ENCODE peak calls at places on chromosomes 6 and 20, in ten cellular contexts. M is HCT116; B is substantia nigra; W is uterus; K is naive thymus-derived CD4-positive, alpha-beta T cell; A is CD8-positive, alpha-beta T cell; X is right lobe of liver; C is ovary; J is fibroblast of lung; F is heart right ventricle. O is an unnamed sample.

GRCh38 chr6:4130357-4130987 is 4.9 kb downstream of the ECI2 start:
- DNase-seq in M (no peak), B (no peak), W (no peak), K (no peak), A (no peak), X (peak; percentile 75), C (no peak), J (no peak), F (no peak), O (no peak)

GRCh38 chr6:160138839-160139419 is 17.3 kb downstream of the SLC22A1 start:
- DNase-seq in M (no peak), B (no peak), W (no peak), K (no peak), A (no peak), X (no peak), C (no peak), J (no peak), F (no peak), O (no peak)

GRCh38 chr20:10658051-10658823 is 15.6 kb downstream of the JAG1 start:
- DNase-seq in M (no peak), B (no peak), W (peak; percentile 10), K (no peak), A (no peak), X (no peak), C (no peak), J (no peak), F (no peak), O (no peak)

GRCh38 chr6:99416892-99417767 is 8.0 kb downstream of the PNISR start:
- DNase-seq in M (no peak), B (no peak), W (no peak), K (no peak), A (no peak), X (no peak), C (no peak), J (no peak), F (no peak), O (no peak)

GRCh38 chr6:85273870-85274269 is 176.0 kb upstream of the NT5E start:
- DNase-seq in M (no peak), B (no peak), W (no peak), K (no peak), A (no peak), X (no peak), C (no peak), J (no peak), F (no peak), O (no peak)

GRCh38 chr6:54503144-54503543 is 194.9 kb downstream of the TINAG start:
- DNase-seq in M (no peak), B (no peak), W (no peak), K (no peak), A (no peak), X (no peak), C (no peak), J (no peak), F (no peak), O (no peak)

GRCh38 chr6:85476532-85476931 is 26.6 kb downstream of the NT5E start:
- DNase-seq in M (no peak), B (no peak), W (no peak), K (no peak), A (no peak), X (no peak), C (no peak), J (no peak), F (no peak), O (no peak)

GRCh38 chr6:40755046-40755681 is 168.0 kb upstream of the LRFN2 start:
- DNase-seq in M (no peak), B (no peak), W (peak; percentile 74), K (no peak), A (no peak), X (no peak), C (no peak), J (peak; percentile 67), F (no peak), O (no peak)

GRCh38 chr6:97014595-97014994 is 90.1 kb downstream of the KLHL32 start:
- DNase-seq in M (no peak), B (no peak), W (no peak), K (no peak), A (no peak), X (no peak), C (no peak), J (no peak), F (no peak), O (no peak)

GRCh38 chr6:107988570-107988969 is 30.6 kb upstream of the SEC63 start:
- DNase-seq in M (no peak), B (no peak), W (no peak), K (no peak), A (no peak), X (no peak), C (no peak), J (no peak), F (no peak), O (no peak)

GRCh38 chr6:14001329-14002012 is 76.7 kb downstream of the RNF182 start:
- DNase-seq in M (peak; percentile 95), B (no peak), W (peak; percentile 30), K (no peak), A (no peak), X (no peak), C (no peak), J (peak; percentile 100), F (no peak), O (no peak)

GRCh38 chr6:35047265-35048011 is 93.7 kb downstream of the TCP11 start:
- DNase-seq in M (no peak), B (no peak), W (no peak), K (no peak), A (no peak), X (no peak), C (no peak), J (peak; percentile 66), F (no peak), O (no peak)

GRCh38 chr6:35048031-35048613 is 93.0 kb downstream of the TCP11 start:
- DNase-seq in M (no peak), B (peak; percentile 79), W (no peak), K (no peak), A (no peak), X (no peak), C (no peak), J (peak; percentile 28), F (no peak), O (no peak)

GRCh38 chr6:35048631-35049083 is 92.5 kb downstream of the TCP11 start:
- DNase-seq in M (no peak), B (peak; percentile 79), W (no peak), K (peak; percentile 44), A (peak; percentile 53), X (peak; percentile 52), C (peak; percentile 41), J (peak; percentile 87), F (no peak), O (peak; percentile 58)

GRCh38 chr6:35046098-35046497 is 95.0 kb downstream of the TCP11 start:
- DNase-seq in M (no peak), B (no peak), W (no peak), K (no peak), A (no peak), X (no peak), C (no peak), J (no peak), F (no peak), O (no peak)

DNA sequence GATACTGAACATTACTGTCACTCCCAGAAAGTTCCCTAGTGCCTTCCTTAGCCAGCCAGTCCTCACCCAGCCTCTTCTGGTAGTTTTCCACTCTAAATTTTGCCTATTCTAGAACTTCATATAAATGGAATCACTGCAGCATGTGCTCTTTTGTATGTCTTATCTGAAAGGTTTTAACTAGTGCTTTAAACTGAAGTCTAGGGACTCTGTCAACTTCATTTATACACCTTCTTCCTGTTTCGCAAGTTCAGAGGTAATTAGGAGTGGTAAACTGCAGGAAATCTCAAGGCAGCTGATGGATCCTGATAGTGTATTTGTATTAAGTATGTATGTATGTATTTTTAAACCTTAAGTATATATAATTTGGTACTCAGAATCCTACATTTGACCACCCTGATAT is 94.3 kb downstream of the TCP11 start:
- DNase-seq in M (no peak), B (no peak), W (no peak), K (no peak), A (no peak), X (no peak), C (no peak), J (no peak), F (no peak), O (no peak)
- H3K27ac ChIP-seq in M (no peak overlapping the region), B (peak overlapping the region; percentile 98), W (peak overlapping the region; percentile 62), K (no peak overlapping the region), A (no peak overlapping the region), X (peak overlapping the region; percentile 47), C (no peak overlapping the region), J (no peak overlapping the region), F (peak overlapping the region; percentile 83), O (peak overlapping the region; percentile 98)

GRCh38 chr6:169487579-169488205 is 214.1 kb downstream of the WDR27 start:
- DNase-seq in M (no peak), B (no peak), W (no peak), K (no peak), A (no peak), X (no peak), C (no peak), J (peak; percentile 32), F (no peak), O (no peak)
- H3K27ac ChIP-seq in M (no peak overlapping the region), B (no peak overlapping the region), W (no peak overlapping the region), K (no peak overlapping the region), A (no peak overlapping the region), X (no peak overlapping the region), C (no peak overlapping the region), J (no peak overlapping the region), F (no peak overlapping the region), O (no peak overlapping the region)

GRCh38 chr20:18137412-18138265 is at the start of the genes KAT14 and PET117:
- DNase-seq in M (peak; percentile 79), B (peak; percentile 85), W (peak; percentile 82), K (peak; percentile 96), A (peak; percentile 96), X (peak; percentile 93), C (peak; percentile 93), J (peak; percentile 94), F (peak; percentile 93), O (peak; percentile 88)
- H3K27ac ChIP-seq in M (peak within 1 kb of the TSS; percentile 93), B (peak within 1 kb of the TSS; percentile 77), W (peak within 1 kb of the TSS; percentile 85), K (peak within 1 kb of the TSS; percentile 89), A (peak within 1 kb of the TSS; percentile 91), X (peak within 1 kb of the TSS; percentile 89), C (peak within 1 kb of the TSS; percentile 77), J (peak within 1 kb of the TSS; percentile 68), F (peak within 1 kb of the TSS; percentile 88), O (peak within 1 kb of the TSS; percentile 90)

DNA sequence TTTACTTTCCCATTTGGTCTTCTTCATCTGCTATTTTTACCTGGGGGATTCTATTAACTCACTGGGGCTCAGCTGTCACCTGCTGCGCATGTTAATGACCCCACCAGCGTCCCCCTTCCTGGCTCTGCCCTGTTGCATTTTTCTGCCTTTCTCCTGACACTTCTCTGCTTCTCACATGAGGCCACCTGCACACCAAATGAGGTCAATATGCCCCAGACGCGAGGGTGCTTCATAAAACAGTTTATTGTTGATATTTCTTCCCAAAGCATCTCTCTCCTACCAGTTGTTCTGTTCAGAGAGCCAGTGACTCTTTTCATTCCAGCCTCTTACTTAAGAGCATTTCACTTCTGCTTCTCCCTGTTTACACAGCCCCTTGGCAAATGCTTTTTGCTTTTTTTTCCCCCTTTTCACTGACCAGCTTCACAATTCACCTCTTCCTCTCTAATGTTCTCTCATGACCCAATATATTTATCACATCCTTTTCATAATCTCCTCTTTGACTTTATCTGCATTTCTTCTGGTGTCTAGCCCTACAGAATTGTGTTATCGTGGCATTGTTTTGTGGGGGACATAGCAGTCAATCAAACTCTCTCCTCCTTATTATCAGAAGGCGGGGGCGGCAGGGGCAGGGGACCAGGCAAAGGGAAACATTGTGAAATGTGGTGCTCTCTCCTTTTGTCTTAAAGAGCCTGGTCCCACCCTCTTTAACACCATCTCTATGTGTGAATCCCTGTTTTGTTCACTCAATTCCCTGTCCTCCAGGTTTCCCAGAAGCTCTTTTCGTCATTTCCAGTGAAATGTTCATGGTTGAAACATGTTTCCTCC is 545.8 kb upstream of the CITED2 start:
- DNase-seq in M (no peak), B (no peak), W (no peak), K (no peak), A (no peak), X (no peak), C (no peak), J (no peak), F (no peak), O (no peak)
- H3K27ac ChIP-seq in M (no peak overlapping the region), B (no peak overlapping the region), W (peak overlapping the region; percentile 18), K (no peak overlapping the region), A (no peak overlapping the region), X (no peak overlapping the region), C (no peak overlapping the region), J (no peak overlapping the region), F (no peak overlapping the region), O (no peak overlapping the region)